ENCODE peak calls at places on chromosomes 13 and 19, in eight cellular contexts. X is cardiac muscle cell; R is heart left ventricle; B is neuronal stem cell; E is A673; U is GM23248; D is naive thymus-derived CD4-positive, alpha-beta T cell; G is pancreas. K is an unnamed sample. For H3K9me3, the result is how much of the 10 kb centered on the place peaks cover.

GRCh38 chr13:27379694-27380596 is 44.5 kb upstream of the GTF3A start:
- DNase-seq in X (peak), R (no peak), B (peak), E (peak), U (peak), D (peak), G (peak), K (no peak)

GRCh38 chr13:72782717-72783116 is 784 bp downstream of the PIBF1 start:
- DNase-seq in X (no peak), R (no peak), B (no peak), E (peak), U (peak), D (peak), G (no peak), K (no peak)

GRCh38 chr13:25981060-25981459 is 70.8 kb downstream of the SHISA2 start:
- DNase-seq in X (no peak), R (no peak), B (no peak), E (no peak), U (no peak), D (no peak), G (no peak), K (no peak)

GRCh38 chr13:31733709-31734108 is 5.6 kb upstream of the RXFP2 start:
- DNase-seq in X (no peak), R (no peak), B (no peak), E (no peak), U (no peak), D (no peak), G (no peak), K (no peak)

GRCh38 chr19:6654347-6655310 is 15.3 kb downstream of the TNFSF14 start:
- DNase-seq in X (no peak), R (no peak), B (no peak), E (no peak), U (no peak), D (no peak), G (no peak), K (no peak)

GRCh38 chr19:46718157-46718933 is 1.4 kb upstream of the PRKD2 start:
- DNase-seq in X (no peak), R (peak), B (no peak), E (no peak), U (peak), D (peak), G (no peak), K (peak)

GRCh38 chr13:80171096-80171495 is 169.8 kb downstream of the SPRY2 start:
- DNase-seq in X (no peak), R (no peak), B (no peak), E (no peak), U (no peak), D (no peak), G (no peak), K (no peak)

GRCh38 chr19:38644719-38645118 is 2.7 kb upstream of the ACTN4 start:
- DNase-seq in X (no peak), R (no peak), B (no peak), E (no peak), U (no peak), D (no peak), G (peak), K (no peak)

GRCh38 chr19:52120286-52120685 is 19.5 kb downstream of the ZNF616 start:
- DNase-seq in X (no peak), R (no peak), B (no peak), E (no peak), U (no peak), D (no peak), G (no peak), K (no peak)
- H3K9me3 ChIP-seq in X (under half), R (half or more), B (under half), E (half or more), U (under half), D (under half), G (under half), K (half or more)

GRCh38 chr19:34759218-34759917 is 13.6 kb downstream of the ZNF599 start:
- DNase-seq in X (no peak), R (no peak), B (no peak), E (no peak), U (no peak), D (no peak), G (no peak), K (no peak)

DNA sequence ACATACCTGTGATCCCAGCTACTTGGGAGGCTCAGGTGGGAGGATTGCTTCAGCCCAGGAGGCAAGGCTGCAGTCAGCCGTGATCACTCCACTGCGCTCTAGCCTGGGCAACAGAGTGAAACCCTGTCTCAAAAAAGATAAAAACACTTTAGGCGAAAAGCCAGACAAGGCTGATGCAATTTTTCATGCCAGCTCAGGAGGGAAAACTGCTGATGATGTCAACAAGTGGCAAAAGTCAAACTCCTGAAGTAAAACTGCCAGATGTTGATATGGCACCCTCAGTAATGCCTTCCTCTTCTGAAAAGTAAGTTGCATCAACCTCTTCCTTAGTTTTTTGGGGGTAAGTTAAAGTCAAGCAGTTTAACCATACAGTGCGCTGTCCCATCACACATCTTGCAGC is 15.6 kb downstream of the ZNF599 start:
- DNase-seq in X (no peak), R (no peak), B (no peak), E (no peak), U (no peak), D (no peak), G (no peak), K (no peak)
- H3K9me3 ChIP-seq in X (under half), R (half or more), B (under half), E (half or more), U (under half), D (under half), G (under half), K (under half)

GRCh38 chr19:22257381-22257780 is 28.9 kb upstream of the ZNF729 start:
- DNase-seq in X (no peak), R (no peak), B (no peak), E (no peak), U (no peak), D (no peak), G (no peak), K (no peak)

GRCh38 chr19:22257916-22258315 is 28.3 kb upstream of the ZNF729 start:
- DNase-seq in X (no peak), R (no peak), B (no peak), E (no peak), U (no peak), D (no peak), G (no peak), K (no peak)

GRCh38 chr19:22263121-22263520 is 23.1 kb upstream of the ZNF729 start:
- DNase-seq in X (no peak), R (no peak), B (no peak), E (no peak), U (no peak), D (no peak), G (no peak), K (no peak)

GRCh38 chr19:22261596-22261995 is 24.6 kb upstream of the ZNF729 start:
- DNase-seq in X (no peak), R (no peak), B (no peak), E (no peak), U (no peak), D (no peak), G (peak), K (no peak)

DNA sequence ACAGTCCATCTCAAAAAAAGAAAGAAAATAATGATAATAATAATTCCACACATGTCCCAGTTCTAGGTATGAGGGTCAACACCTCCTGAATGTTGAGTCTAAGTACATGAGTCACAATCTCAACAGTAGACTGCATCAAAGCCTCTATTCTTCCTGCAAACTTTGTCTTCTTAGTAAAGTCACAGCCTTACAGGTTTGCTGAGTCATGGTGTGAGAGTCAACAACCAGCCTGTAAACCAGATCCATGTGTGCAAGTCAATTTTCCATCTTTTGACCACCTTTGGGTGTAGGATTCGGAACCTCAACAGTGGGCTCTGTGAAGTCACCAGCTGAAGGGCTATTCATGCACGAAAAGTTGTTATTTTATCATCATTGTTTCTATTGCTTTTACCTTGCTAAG is 25.7 kb upstream of the ZNF729 start:
- DNase-seq in X (no peak), R (no peak), B (no peak), E (no peak), U (no peak), D (no peak), G (no peak), K (no peak)
- H3K9me3 ChIP-seq in X (under half), R (under half), B (under half), E (under half), U (under half), D (under half), G (under half), K (under half)

GRCh38 chr19:12065100-12065538 is 588 bp downstream of the ZNF844 start:
- DNase-seq in X (peak), R (no peak), B (no peak), E (peak), U (peak), D (no peak), G (no peak), K (peak)
- H3K9me3 ChIP-seq in X (under half), R (under half), B (under half), E (under half), U (under half), D (under half), G (under half), K (under half)

GRCh38 chr19:14718522-14719113 is 28.8 kb downstream of the ZNF333 start:
- DNase-seq in X (no peak), R (no peak), B (no peak), E (no peak), U (peak), D (no peak), G (no peak), K (no peak)
- H3K9me3 ChIP-seq in X (under half), R (half or more), B (under half), E (half or more), U (under half), D (under half), G (under half), K (under half)

GRCh38 chr19:56933014-56933705 is 92.6 kb upstream of the PEG3 start:
- DNase-seq in X (no peak), R (no peak), B (no peak), E (no peak), U (no peak), D (no peak), G (no peak), K (no peak)
- H3K9me3 ChIP-seq in X (under half), R (under half), B (under half), E (under half), U (under half), D (under half), G (under half), K (under half)

GRCh38 chr13:98143601-98144500 is 957 bp downstream of the FARP1 start:
- DNase-seq in X (peak), R (peak), B (no peak), E (peak), U (peak), D (no peak), G (peak), K (no peak)

GRCh38 chr13:98141938-98142426 is 912 bp upstream of the FARP1 start:
- DNase-seq in X (no peak), R (no peak), B (peak), E (no peak), U (no peak), D (no peak), G (peak), K (no peak)

GRCh38 chr13:98144501-98145350 is 1.8 kb downstream of the FARP1 start:
- DNase-seq in X (peak), R (no peak), B (peak), E (peak), U (peak), D (no peak), G (no peak), K (no peak)

GRCh38 chr13:98142427-98143156 is at the start of gene FARP1:
- DNase-seq in X (peak), R (peak), B (peak), E (peak), U (peak), D (no peak), G (peak), K (no peak)

DNA sequence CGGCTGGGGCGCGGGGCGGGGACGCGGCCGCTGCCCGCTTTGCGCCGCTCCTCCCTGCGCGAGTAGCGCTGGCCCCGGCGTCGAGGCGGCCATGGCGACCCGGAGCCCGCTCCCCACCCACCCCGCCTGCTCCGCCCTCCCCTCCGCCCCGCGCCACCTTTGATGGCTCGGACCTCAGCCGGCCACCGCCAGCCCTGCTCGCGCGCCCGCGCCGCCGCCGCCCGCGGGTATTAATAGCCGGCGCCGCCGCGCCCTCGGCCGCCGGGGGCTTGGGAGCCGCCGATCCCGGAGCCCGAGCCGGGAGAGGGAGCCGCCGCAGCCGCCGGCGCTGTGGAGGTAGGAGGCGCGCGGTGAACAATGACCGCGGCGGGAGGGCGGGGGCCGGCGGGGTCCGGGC is 261 bp downstream of the FARP1 start:
- DNase-seq in X (peak), R (peak), B (peak), E (peak), U (no peak), D (no peak), G (peak), K (no peak)
- H3K9me3 ChIP-seq in X (under half), R (under half), B (under half), E (under half), U (under half), D (under half), G (under half), K (under half)

K was measured in T-helper 17 cell.